ENCODE peak calls at places on chromosome 15, in nine cellular contexts. One of them, this sample, is unnamed.

GRCh38 chr15:41944313-41944940 is 27.9 kb downstream of the EHD4 start:
- DNase-seq in posterior vena cava: peak
- DNase-seq in stimulated activated CD8-positive, alpha-beta memory T cell treated with anti-CD3 and anti-CD28 coated beads, Interleukin-4, amount 100 ng/mL, for 24 hours: no peak
- DNase-seq in AG09309: peak
- DNase-seq in left lung: no peak
- DNase-seq in AG04450: peak
- DNase-seq in GDM1: no peak
- DNase-seq in left colon: no peak
- DNase-seq in A172: peak
- DNase-seq in this sample: no peak

GRCh38 chr15:61084944-61085367 is 144.1 kb downstream of the RORA start:
- DNase-seq in posterior vena cava: no peak
- DNase-seq in stimulated activated CD8-positive, alpha-beta memory T cell treated with anti-CD3 and anti-CD28 coated beads, Interleukin-4, amount 100 ng/mL, for 24 hours: no peak
- DNase-seq in AG09309: no peak
- DNase-seq in left lung: no peak
- DNase-seq in AG04450: no peak
- DNase-seq in GDM1: peak
- DNase-seq in left colon: no peak
- DNase-seq in A172: no peak
- DNase-seq in this sample: no peak

GRCh38 chr15:99980791-99981190 is 247.6 kb upstream of the LYSMD4 start:
- DNase-seq in posterior vena cava: no peak
- DNase-seq in stimulated activated CD8-positive, alpha-beta memory T cell treated with anti-CD3 and anti-CD28 coated beads, Interleukin-4, amount 100 ng/mL, for 24 hours: no peak
- DNase-seq in AG09309: no peak
- DNase-seq in left lung: no peak
- DNase-seq in AG04450: no peak
- DNase-seq in GDM1: no peak
- DNase-seq in left colon: no peak
- DNase-seq in A172: no peak
- DNase-seq in this sample: no peak

GRCh38 chr15:83854950-83855707 is 201.2 kb downstream of the ADAMTSL3 start:
- DNase-seq in posterior vena cava: no peak
- DNase-seq in stimulated activated CD8-positive, alpha-beta memory T cell treated with anti-CD3 and anti-CD28 coated beads, Interleukin-4, amount 100 ng/mL, for 24 hours: no peak
- DNase-seq in AG09309: no peak
- DNase-seq in left lung: no peak
- DNase-seq in AG04450: no peak
- DNase-seq in GDM1: no peak
- DNase-seq in left colon: no peak
- DNase-seq in A172: no peak
- DNase-seq in this sample: no peak

GRCh38 chr15:59812185-59812870 is 123.2 kb upstream of the BNIP2 start:
- DNase-seq in posterior vena cava: no peak
- DNase-seq in stimulated activated CD8-positive, alpha-beta memory T cell treated with anti-CD3 and anti-CD28 coated beads, Interleukin-4, amount 100 ng/mL, for 24 hours: no peak
- DNase-seq in AG09309: no peak
- DNase-seq in left lung: no peak
- DNase-seq in AG04450: no peak
- DNase-seq in GDM1: no peak
- DNase-seq in left colon: no peak
- DNase-seq in A172: no peak
- DNase-seq in this sample: no peak

GRCh38 chr15:64836023-64836536 is 5.6 kb upstream of the PLEKHO2 start:
- DNase-seq in posterior vena cava: no peak
- DNase-seq in stimulated activated CD8-positive, alpha-beta memory T cell treated with anti-CD3 and anti-CD28 coated beads, Interleukin-4, amount 100 ng/mL, for 24 hours: no peak
- DNase-seq in AG09309: no peak
- DNase-seq in left lung: peak
- DNase-seq in AG04450: no peak
- DNase-seq in GDM1: no peak
- DNase-seq in left colon: no peak
- DNase-seq in A172: no peak
- DNase-seq in this sample: no peak

GRCh38 chr15:32878342-32878741 is 160.5 kb downstream of the GREM1 start:
- DNase-seq in posterior vena cava: no peak
- DNase-seq in stimulated activated CD8-positive, alpha-beta memory T cell treated with anti-CD3 and anti-CD28 coated beads, Interleukin-4, amount 100 ng/mL, for 24 hours: no peak
- DNase-seq in AG09309: no peak
- DNase-seq in left lung: no peak
- DNase-seq in AG04450: no peak
- DNase-seq in GDM1: no peak
- DNase-seq in left colon: no peak
- DNase-seq in A172: no peak
- DNase-seq in this sample: no peak

GRCh38 chr15:85673326-85673725 is 121.4 kb downstream of the KLHL25 start:
- DNase-seq in posterior vena cava: no peak
- DNase-seq in stimulated activated CD8-positive, alpha-beta memory T cell treated with anti-CD3 and anti-CD28 coated beads, Interleukin-4, amount 100 ng/mL, for 24 hours: no peak
- DNase-seq in AG09309: no peak
- DNase-seq in left lung: no peak
- DNase-seq in AG04450: no peak
- DNase-seq in GDM1: no peak
- DNase-seq in left colon: no peak
- DNase-seq in A172: no peak
- DNase-seq in this sample: no peak

GRCh38 chr15:39154136-39154770 is 426.6 kb upstream of the THBS1 start:
- DNase-seq in posterior vena cava: no peak
- DNase-seq in stimulated activated CD8-positive, alpha-beta memory T cell treated with anti-CD3 and anti-CD28 coated beads, Interleukin-4, amount 100 ng/mL, for 24 hours: no peak
- DNase-seq in AG09309: no peak
- DNase-seq in left lung: no peak
- DNase-seq in AG04450: no peak
- DNase-seq in GDM1: no peak
- DNase-seq in left colon: peak
- DNase-seq in A172: no peak
- DNase-seq in this sample: no peak

GRCh38 chr15:55564347-55565145 is 23.6 kb downstream of the PYGO1 start:
- DNase-seq in posterior vena cava: no peak
- DNase-seq in stimulated activated CD8-positive, alpha-beta memory T cell treated with anti-CD3 and anti-CD28 coated beads, Interleukin-4, amount 100 ng/mL, for 24 hours: no peak
- DNase-seq in AG09309: no peak
- DNase-seq in left lung: no peak
- DNase-seq in AG04450: no peak
- DNase-seq in GDM1: no peak
- DNase-seq in left colon: no peak
- DNase-seq in A172: no peak
- DNase-seq in this sample: no peak

GRCh38 chr15:40930430-40931299 is 1.5 kb downstream of the DLL4 start:
- DNase-seq in posterior vena cava: no peak
- DNase-seq in stimulated activated CD8-positive, alpha-beta memory T cell treated with anti-CD3 and anti-CD28 coated beads, Interleukin-4, amount 100 ng/mL, for 24 hours: no peak
- DNase-seq in AG09309: no peak
- DNase-seq in left lung: peak
- DNase-seq in AG04450: no peak
- DNase-seq in GDM1: no peak
- DNase-seq in left colon: peak
- DNase-seq in A172: no peak
- DNase-seq in this sample: no peak

GRCh38 chr15:63088532-63089245 is 33.0 kb upstream of the LACTB start:
- DNase-seq in posterior vena cava: no peak
- DNase-seq in stimulated activated CD8-positive, alpha-beta memory T cell treated with anti-CD3 and anti-CD28 coated beads, Interleukin-4, amount 100 ng/mL, for 24 hours: no peak
- DNase-seq in AG09309: no peak
- DNase-seq in left lung: no peak
- DNase-seq in AG04450: no peak
- DNase-seq in GDM1: no peak
- DNase-seq in left colon: no peak
- DNase-seq in A172: no peak
- DNase-seq in this sample: no peak

GRCh38 chr15:52139599-52140462 is 27.3 kb upstream of the BCL2L10 start:
- DNase-seq in posterior vena cava: peak
- DNase-seq in stimulated activated CD8-positive, alpha-beta memory T cell treated with anti-CD3 and anti-CD28 coated beads, Interleukin-4, amount 100 ng/mL, for 24 hours: peak
- DNase-seq in AG09309: no peak
- DNase-seq in left lung: peak
- DNase-seq in AG04450: no peak
- DNase-seq in GDM1: peak
- DNase-seq in left colon: peak
- DNase-seq in A172: peak
- DNase-seq in this sample: peak

GRCh38 chr15:58552505-58553364 is 120.9 kb downstream of the LIPC start:
- DNase-seq in posterior vena cava: peak
- DNase-seq in stimulated activated CD8-positive, alpha-beta memory T cell treated with anti-CD3 and anti-CD28 coated beads, Interleukin-4, amount 100 ng/mL, for 24 hours: no peak
- DNase-seq in AG09309: no peak
- DNase-seq in left lung: no peak
- DNase-seq in AG04450: no peak
- DNase-seq in GDM1: no peak
- DNase-seq in left colon: no peak
- DNase-seq in A172: no peak
- DNase-seq in this sample: no peak

This sample was measured in smooth muscle cell of the brain vasculature.